ENCODE peak calls at places on chromosomes 16 and 17, in four cellular contexts. D, H, Y and P are unnamed samples.

GRCh38 chr17:63930951-63931575 is 1.1 kb downstream of the CD79B start:
- DNase-seq in H (no peak), D (peak), Y (no peak), P (no peak)

GRCh38 chr17:1561420-1562177 is 993 bp downstream of the PITPNA start:
- DNase-seq in Y (peak), H (no peak), D (peak), P (peak)

GRCh38 chr16:85033153-85033552 is 5.6 kb downstream of the KIAA0513 start:
- DNase-seq in D (no peak), H (no peak), Y (no peak), P (no peak)

GRCh38 chr16:30088832-30089624 is 2.7 kb downstream of the TBX6 start:
- DNase-seq in Y (no peak), H (no peak), D (no peak), P (no peak)

GRCh38 chr16:70529051-70529777 is 5.6 kb downstream of the SF3B3 start:
- DNase-seq in D (no peak), Y (no peak), H (no peak), P (peak)

GRCh38 chr17:78448356-78448993 is 70.0 kb downstream of the PGS1 start:
- DNase-seq in Y (no peak), D (no peak), H (no peak), P (no peak)

GRCh38 chr16:50448522-50448921 is 79.7 kb upstream of the BRD7 start:
- DNase-seq in H (no peak), D (no peak), Y (no peak), P (no peak)

GRCh38 chr17:81907219-81908145 is 3.7 kb downstream of the PCYT2 start:
- DNase-seq in D (no peak), H (no peak), Y (no peak), P (no peak)

GRCh38 chr16:2686912-2687507 is 4.7 kb downstream of the KCTD5 start:
- DNase-seq in Y (no peak), D (peak), H (no peak), P (no peak)

GRCh38 chr17:27603870-27604794 is 26.9 kb upstream of the LGALS9 start:
- DNase-seq in H (no peak), D (no peak), Y (no peak), P (no peak)

GRCh38 chr17:45223541-45224528 is 2.1 kb downstream of the FMNL1 start:
- DNase-seq in H (no peak), D (peak), Y (no peak), P (no peak)